ENCODE peak calls at places on chromosome 12, in five cellular contexts. One of them, this sample, is unnamed.

GRCh38 chr12:109606261-109607028 is 32.9 kb downstream of the MVK start:
- DNase-seq in K562: no peak
- DNase-seq in HEK293T: no peak
- DNase-seq in GM12878: no peak
- DNase-seq in SK-N-SH: peak
- DNase-seq in this sample: peak

GRCh38 chr12:131724534-131724933 is 13.6 kb downstream of the SFSWAP start:
- DNase-seq in GM12878: no peak
- DNase-seq in SK-N-SH: no peak
- DNase-seq in HEK293T: no peak
- DNase-seq in K562: no peak
- DNase-seq in this sample: no peak

GRCh38 chr12:41795910-41796309 is 348.8 kb downstream of the GXYLT1 start:
- DNase-seq in GM12878: no peak
- DNase-seq in K562: no peak
- DNase-seq in HEK293T: peak
- DNase-seq in SK-N-SH: peak
- DNase-seq in this sample: no peak

GRCh38 chr12:20629414-20630156 is 65.5 kb upstream of the SLCO1C1 start:
- DNase-seq in HEK293T: no peak
- DNase-seq in K562: no peak
- DNase-seq in GM12878: no peak
- DNase-seq in SK-N-SH: no peak
- DNase-seq in this sample: peak

GRCh38 chr12:52949413-52950331 is 754 bp downstream of the KRT18 start:
- DNase-seq in SK-N-SH: no peak
- DNase-seq in HEK293T: no peak
- DNase-seq in GM12878: no peak
- DNase-seq in K562: peak
- DNase-seq in this sample: peak

GRCh38 chr12:20097561-20097960 is 270.8 kb upstream of the PDE3A start:
- DNase-seq in SK-N-SH: no peak
- DNase-seq in HEK293T: no peak
- DNase-seq in GM12878: peak
- DNase-seq in K562: no peak
- DNase-seq in this sample: no peak

GRCh38 chr12:6943387-6943718 is 263 bp upstream of the RNU7-1 start:
- DNase-seq in HEK293T: peak
- DNase-seq in SK-N-SH: peak
- DNase-seq in K562: peak
- DNase-seq in GM12878: no peak
- DNase-seq in this sample: peak

GRCh38 chr12:89250213-89250612 is 102.1 kb downstream of the DUSP6 start:
- DNase-seq in GM12878: no peak
- DNase-seq in SK-N-SH: no peak
- DNase-seq in HEK293T: no peak
- DNase-seq in K562: no peak
- DNase-seq in this sample: no peak

GRCh38 chr12:66066929-66067281 is 63.6 kb downstream of the LLPH start:
- DNase-seq in K562: no peak
- DNase-seq in HEK293T: no peak
- DNase-seq in SK-N-SH: no peak
- DNase-seq in GM12878: no peak
- DNase-seq in this sample: no peak

GRCh38 chr12:100368066-100368465 is 11.2 kb downstream of the SLC17A8 start:
- DNase-seq in SK-N-SH: no peak
- DNase-seq in K562: no peak
- DNase-seq in GM12878: no peak
- DNase-seq in HEK293T: no peak
- DNase-seq in this sample: no peak

GRCh38 chr12:18461738-18462137 is 200.4 kb downstream of the PIK3C2G start:
- DNase-seq in HEK293T: no peak
- DNase-seq in GM12878: no peak
- DNase-seq in SK-N-SH: no peak
- DNase-seq in K562: no peak
- DNase-seq in this sample: no peak

GRCh38 chr12:130787445-130788410 is 51.3 kb downstream of the STX2 start:
- DNase-seq in K562: no peak
- DNase-seq in SK-N-SH: no peak
- DNase-seq in GM12878: no peak
- DNase-seq in HEK293T: no peak
- DNase-seq in this sample: no peak

GRCh38 chr12:56635539-56636117 is 5.5 kb upstream of the BAZ2A start:
- DNase-seq in SK-N-SH: no peak
- DNase-seq in GM12878: no peak
- DNase-seq in HEK293T: no peak
- DNase-seq in K562: peak
- DNase-seq in this sample: no peak

GRCh38 chr12:88308825-88309224 is 166.7 kb downstream of the TMTC3 start:
- DNase-seq in HEK293T: no peak
- DNase-seq in K562: no peak
- DNase-seq in SK-N-SH: no peak
- DNase-seq in GM12878: no peak
- DNase-seq in this sample: no peak

GRCh38 chr12:121570467-121571283 is 10.1 kb downstream of the KDM2B start:
- DNase-seq in SK-N-SH: no peak
- DNase-seq in K562: no peak
- DNase-seq in GM12878: no peak
- DNase-seq in HEK293T: no peak
- DNase-seq in this sample: no peak

GRCh38 chr12:7009512-7009911 is 8.8 kb downstream of the LPCAT3 start:
- DNase-seq in GM12878: no peak
- DNase-seq in HEK293T: no peak
- DNase-seq in SK-N-SH: no peak
- DNase-seq in K562: no peak
- DNase-seq in this sample: no peak

GRCh38 chr12:59372971-59373370 is 222.9 kb upstream of the SLC16A7 start:
- DNase-seq in GM12878: no peak
- DNase-seq in K562: no peak
- DNase-seq in SK-N-SH: no peak
- DNase-seq in HEK293T: peak
- DNase-seq in this sample: no peak
- TF ChIP-seq FOXM1 in GM12878: no peak
- TF ChIP-seq FOXM1 in K562: no peak
- TF ChIP-seq FOXM1 in SK-N-SH: no peak
- TF ChIP-seq FOXM1 in HEK293T: no peak
- TF ChIP-seq FOXM1 in this sample: no peak

DNA sequence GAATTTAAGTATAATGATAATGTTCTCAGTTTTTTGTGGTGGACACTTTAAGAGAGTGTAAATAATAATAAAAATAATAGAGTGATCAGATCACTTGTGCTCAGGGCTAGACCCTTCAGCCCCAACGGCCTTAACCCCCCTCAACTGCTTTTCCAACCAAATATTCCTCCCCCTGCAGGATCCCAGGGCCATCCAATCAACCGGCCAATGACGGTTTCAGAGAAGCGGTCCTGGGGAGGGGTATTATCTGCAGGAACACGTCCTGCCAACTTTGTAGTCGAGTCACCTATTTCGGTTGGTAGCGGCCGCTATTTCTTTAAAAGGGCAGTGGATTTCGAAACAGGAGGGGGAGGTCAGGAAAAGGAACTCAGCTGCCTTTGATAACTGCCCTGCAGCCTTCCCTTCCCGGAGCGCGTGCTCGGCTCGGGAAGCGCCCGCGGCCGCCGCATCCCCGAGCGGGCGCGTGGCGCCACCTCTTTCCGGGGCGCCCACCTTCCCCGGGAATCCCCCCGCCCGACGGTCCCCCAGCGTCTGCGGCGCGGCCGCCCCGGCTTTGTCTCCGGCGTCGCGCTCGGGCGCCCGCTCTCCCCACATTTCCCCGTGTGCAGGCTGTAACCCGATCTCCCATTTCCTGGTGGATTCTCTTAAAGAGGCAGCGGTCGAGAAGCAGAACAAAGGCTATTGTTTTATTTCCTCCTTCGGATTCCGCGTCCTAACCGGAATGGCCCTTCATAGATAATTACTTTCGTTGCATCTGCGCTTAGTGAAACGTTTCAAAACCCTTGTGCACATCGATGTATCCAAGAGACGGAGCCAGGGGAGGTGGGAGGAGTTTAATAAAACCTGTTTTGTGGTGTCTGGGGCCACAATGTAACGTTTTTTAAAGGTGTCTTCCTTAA is 711 bp upstream of the ETV6 start:
- DNase-seq in K562: peak
- DNase-seq in HEK293T: peak
- DNase-seq in GM12878: peak
- DNase-seq in SK-N-SH: peak
- DNase-seq in this sample: peak
- TF ChIP-seq FOXM1 in K562: peak
- TF ChIP-seq FOXM1 in HEK293T: no peak
- TF ChIP-seq FOXM1 in GM12878: peak
- TF ChIP-seq FOXM1 in SK-N-SH: no peak
- TF ChIP-seq FOXM1 in this sample: no peak

GRCh38 chr12:81572411-81572810 is 186.7 kb downstream of the PPFIA2 start:
- DNase-seq in GM12878: no peak
- DNase-seq in SK-N-SH: no peak
- DNase-seq in HEK293T: no peak
- DNase-seq in K562: no peak
- DNase-seq in this sample: no peak
- TF ChIP-seq FOXM1 in GM12878: no peak
- TF ChIP-seq FOXM1 in SK-N-SH: no peak
- TF ChIP-seq FOXM1 in HEK293T: no peak
- TF ChIP-seq FOXM1 in K562: no peak
- TF ChIP-seq FOXM1 in this sample: no peak

GRCh38 chr12:21710944-21711343 is 53.3 kb upstream of the LDHB start:
- DNase-seq in SK-N-SH: no peak
- DNase-seq in HEK293T: no peak
- DNase-seq in K562: no peak
- DNase-seq in GM12878: no peak
- DNase-seq in this sample: no peak

GRCh38 chr12:21713138-21713537 is 55.5 kb upstream of the LDHB start:
- DNase-seq in K562: no peak
- DNase-seq in HEK293T: no peak
- DNase-seq in GM12878: no peak
- DNase-seq in SK-N-SH: no peak
- DNase-seq in this sample: no peak

DNA sequence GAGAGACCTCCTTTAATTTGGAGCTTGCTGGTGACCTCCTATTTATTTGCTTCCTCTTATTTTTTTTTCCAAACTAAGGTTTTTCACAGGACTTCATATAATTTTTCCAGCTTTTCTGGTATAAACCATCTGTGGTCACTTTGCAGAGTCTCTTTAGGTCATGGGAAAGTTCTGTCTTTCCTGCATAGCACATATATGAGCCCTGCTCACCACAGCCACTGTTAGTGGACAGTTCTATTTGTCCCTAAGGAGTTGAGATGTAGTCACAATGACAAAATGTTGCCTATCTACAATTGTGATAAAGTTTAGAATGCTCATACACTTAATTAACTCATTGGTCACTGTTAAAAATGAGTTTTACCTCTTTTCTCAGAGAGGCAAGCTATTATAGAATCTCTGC is 53.7 kb upstream of the LDHB start:
- DNase-seq in GM12878: no peak
- DNase-seq in HEK293T: no peak
- DNase-seq in K562: no peak
- DNase-seq in SK-N-SH: no peak
- DNase-seq in this sample: no peak
- TF ChIP-seq FOXM1 in GM12878: no peak
- TF ChIP-seq FOXM1 in HEK293T: no peak
- TF ChIP-seq FOXM1 in K562: no peak
- TF ChIP-seq FOXM1 in SK-N-SH: no peak
- TF ChIP-seq FOXM1 in this sample: no peak

DNA sequence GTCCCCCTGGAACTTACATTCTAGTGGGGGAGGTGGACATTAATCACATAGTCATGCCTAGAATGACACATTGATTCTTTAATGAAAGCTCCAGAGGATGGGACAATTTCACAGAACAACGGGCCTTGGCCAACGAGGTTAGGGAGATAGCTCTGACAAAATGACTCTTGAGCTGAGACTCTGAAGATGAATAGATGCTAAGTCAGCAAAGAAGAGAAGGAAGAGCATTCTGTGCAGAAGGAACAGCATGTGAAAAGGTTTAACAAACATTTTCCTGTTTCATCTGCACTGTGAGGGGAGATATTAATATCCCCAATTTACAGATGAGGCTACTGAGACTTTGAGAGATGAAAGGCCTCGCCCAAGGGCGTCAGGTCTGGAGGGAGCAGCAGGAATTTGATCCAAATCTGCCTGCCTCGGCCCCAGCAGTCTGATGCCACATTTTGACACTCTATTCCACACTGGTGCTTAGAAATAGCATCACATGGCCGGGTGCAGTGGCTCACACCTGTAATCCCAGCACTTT is 193.6 kb downstream of the RBM19 start:
- DNase-seq in GM12878: no peak
- DNase-seq in SK-N-SH: no peak
- DNase-seq in HEK293T: no peak
- DNase-seq in K562: no peak
- DNase-seq in this sample: no peak
- TF ChIP-seq FOXM1 in GM12878: no peak
- TF ChIP-seq FOXM1 in SK-N-SH: no peak
- TF ChIP-seq FOXM1 in HEK293T: no peak
- TF ChIP-seq FOXM1 in K562: no peak
- TF ChIP-seq FOXM1 in this sample: no peak

DNA sequence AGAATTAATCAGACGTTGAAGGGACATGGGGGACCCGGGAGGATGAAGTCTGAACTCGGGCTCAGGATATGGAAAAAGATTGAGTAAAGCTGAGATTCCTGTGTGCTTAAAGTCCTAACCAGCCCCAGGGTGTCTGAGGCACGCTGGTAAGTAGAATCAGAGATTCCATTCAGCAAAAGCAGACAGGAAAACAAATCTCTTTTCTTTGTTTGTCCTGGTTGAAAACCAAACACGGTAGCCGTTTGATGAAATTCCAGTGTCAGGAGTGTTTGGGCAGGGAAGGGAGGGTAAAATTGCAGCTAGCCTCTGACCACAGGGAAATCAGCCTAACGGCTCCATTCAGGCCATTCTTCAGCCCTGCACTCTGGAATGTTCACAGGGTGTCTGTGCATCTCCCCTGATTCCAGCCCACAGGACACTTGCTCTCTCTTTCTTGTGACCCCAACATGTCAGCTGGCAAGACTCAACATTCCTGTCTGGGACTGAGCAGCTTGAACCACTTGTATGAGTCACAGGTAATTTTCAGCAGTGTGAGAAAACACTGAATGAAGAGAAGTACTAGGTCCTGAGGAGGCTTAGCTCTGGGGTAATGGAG is 31.0 kb downstream of the NINJ2 start:
- DNase-seq in HEK293T: no peak
- DNase-seq in SK-N-SH: no peak
- DNase-seq in GM12878: no peak
- DNase-seq in K562: no peak
- DNase-seq in this sample: peak
- TF ChIP-seq FOXM1 in HEK293T: no peak
- TF ChIP-seq FOXM1 in SK-N-SH: no peak
- TF ChIP-seq FOXM1 in GM12878: no peak
- TF ChIP-seq FOXM1 in K562: no peak
- TF ChIP-seq FOXM1 in this sample: no peak

GRCh38 chr12:92928962-92929915 is at the start of gene EEA1:
- DNase-seq in K562: peak
- DNase-seq in SK-N-SH: peak
- DNase-seq in GM12878: peak
- DNase-seq in HEK293T: peak
- DNase-seq in this sample: peak

GRCh38 chr12:92928431-92928961 is 599 bp downstream of the EEA1 start:
- DNase-seq in SK-N-SH: peak
- DNase-seq in K562: peak
- DNase-seq in HEK293T: peak
- DNase-seq in GM12878: no peak
- DNase-seq in this sample: no peak

GRCh38 chr12:92927055-92927435 is 2.0 kb downstream of the EEA1 start:
- DNase-seq in GM12878: peak
- DNase-seq in HEK293T: no peak
- DNase-seq in SK-N-SH: peak
- DNase-seq in K562: no peak
- DNase-seq in this sample: peak

GRCh38 chr12:92926549-92926948 is 2.5 kb downstream of the EEA1 start:
- DNase-seq in HEK293T: no peak
- DNase-seq in K562: no peak
- DNase-seq in GM12878: no peak
- DNase-seq in SK-N-SH: no peak
- DNase-seq in this sample: no peak

GRCh38 chr12:92927436-92928116 is 1.5 kb downstream of the EEA1 start:
- DNase-seq in HEK293T: no peak
- DNase-seq in GM12878: no peak
- DNase-seq in K562: peak
- DNase-seq in SK-N-SH: no peak
- DNase-seq in this sample: peak
- TF ChIP-seq FOXM1 in HEK293T: no peak
- TF ChIP-seq FOXM1 in GM12878: peak
- TF ChIP-seq FOXM1 in K562: no peak
- TF ChIP-seq FOXM1 in SK-N-SH: no peak
- TF ChIP-seq FOXM1 in this sample: no peak

This sample was measured in HepG2.